ENCODE peak calls at places on chromosomes 11 and 22, in six cellular contexts. W is tibial artery, S is upper lobe of right lung, M is cardiac muscle cell, U is Karpas-422, X is brain microvascular endothelial cell. G is an unnamed sample. For H3K27me3, the result is how much of the 10 kb centered on the place peaks cover.

GRCh38 chr11:10931761-10932700 is 74.2 kb upstream of the ZBED5 start:
- DNase-seq in M (peak), W (peak), S (peak), U (no peak), X (peak), G (no peak)

GRCh38 chr11:86499723-86500129 is 125.0 kb downstream of the CCDC81 start:
- DNase-seq in W (no peak), U (no peak), S (no peak), X (no peak), M (no peak), G (no peak)

GRCh38 chr11:27976262-27976661 is 131.7 kb downstream of the KIF18A start:
- DNase-seq in W (no peak), X (no peak), M (peak), U (no peak), S (no peak), G (no peak)

GRCh38 chr11:120086651-120087050 is 51.3 kb downstream of the TRIM29 start:
- DNase-seq in U (no peak), S (peak), X (no peak), W (no peak), M (no peak), G (no peak)

GRCh38 chr22:29032584-29032983 is 29.0 kb downstream of the C22orf31 start:
- DNase-seq in S (no peak), X (no peak), W (no peak), M (no peak), U (no peak), G (no peak)

GRCh38 chr11:61091373-61092279 is 10.7 kb upstream of the CD5 start:
- DNase-seq in X (peak), U (no peak), M (peak), W (peak), S (no peak), G (no peak)

GRCh38 chr11:66820381-66820780 is 22.9 kb upstream of the RCE1 start:
- DNase-seq in X (no peak), U (no peak), W (no peak), S (no peak), M (no peak), G (no peak)

GRCh38 chr11:34566209-34566551 is 52.6 kb upstream of the ELF5 start:
- DNase-seq in W (no peak), U (no peak), S (no peak), X (no peak), M (no peak), G (no peak)

GRCh38 chr11:7596975-7597391 is 76.3 kb downstream of the CYB5R2 start:
- DNase-seq in X (no peak), U (no peak), M (no peak), W (no peak), S (no peak), G (no peak)

GRCh38 chr11:705646-706438 is at the start of gene EPS8L2:
- DNase-seq in X (no peak), S (peak), W (peak), U (no peak), M (no peak), G (no peak)

GRCh38 chr22:30435674-30436126 is 10.1 kb downstream of the MTFP1 start:
- DNase-seq in W (no peak), U (peak), X (no peak), M (no peak), S (no peak), G (peak)

GRCh38 chr11:92401507-92401906 is 176.9 kb downstream of the FAT3 start:
- DNase-seq in M (no peak), W (no peak), S (no peak), U (no peak), X (no peak), G (no peak)

GRCh38 chr22:25791556-25791955 is 49.6 kb downstream of the MYO18B start:
- DNase-seq in S (no peak), X (no peak), U (no peak), W (no peak), M (no peak), G (no peak)

GRCh38 chr11:33936745-33937612 is 45.1 kb upstream of the LMO2 start:
- DNase-seq in M (peak), X (peak), U (no peak), W (peak), S (no peak), G (no peak)

GRCh38 chr11:62611705-62612365 is 740 bp downstream of the EML3 start:
- DNase-seq in U (peak), X (no peak), S (peak), W (peak), M (peak), G (no peak)

GRCh38 chr11:29124436-29124835 is 892.4 kb downstream of the KCNA4 start:
- DNase-seq in W (no peak), U (no peak), S (no peak), M (no peak), X (no peak), G (no peak)

GRCh38 chr11:12801976-12802375 is 127.8 kb downstream of the TEAD1 start:
- DNase-seq in X (no peak), M (no peak), S (no peak), W (no peak), U (no peak), G (no peak)

GRCh38 chr22:22955866-22956535 is 68.4 kb downstream of the IGLL5 start:
- DNase-seq in S (peak), X (peak), W (no peak), M (peak), U (peak), G (peak)

GRCh38 chr11:6353367-6353987 is 33.2 kb upstream of the CAVIN3 start:
- DNase-seq in X (peak), W (peak), S (no peak), U (peak), M (peak), G (peak)

GRCh38 chr22:48742556-48743343 is 1084.9 kb downstream of the BRD1 start:
- DNase-seq in U (no peak), S (no peak), X (no peak), M (no peak), W (peak), G (no peak)

DNA sequence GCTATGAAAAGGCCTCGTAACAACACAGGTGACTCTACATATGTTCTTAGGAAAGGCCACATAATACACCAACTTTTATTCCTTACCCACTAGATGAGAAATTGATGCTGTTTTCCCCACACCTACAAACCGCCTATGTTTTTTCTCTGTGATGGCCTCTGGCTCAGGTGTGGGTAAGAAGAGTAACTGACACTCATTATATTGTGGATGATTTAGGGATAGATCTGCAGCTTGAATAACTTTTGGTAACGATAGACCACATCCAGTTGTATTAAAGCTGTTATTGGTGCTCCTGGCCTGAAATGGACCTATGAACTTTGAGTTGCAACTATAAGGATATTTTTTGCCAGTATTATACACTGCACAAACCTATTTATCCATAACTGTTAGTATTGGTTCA is 3.6 kb downstream of the LDHA start:
- DNase-seq in X (no peak), M (no peak), S (no peak), U (peak), W (no peak), G (no peak)
- H3K4me3 ChIP-seq in X (no peak), M (no peak), S (no peak), U (no peak), W (no peak), G (no peak)

DNA sequence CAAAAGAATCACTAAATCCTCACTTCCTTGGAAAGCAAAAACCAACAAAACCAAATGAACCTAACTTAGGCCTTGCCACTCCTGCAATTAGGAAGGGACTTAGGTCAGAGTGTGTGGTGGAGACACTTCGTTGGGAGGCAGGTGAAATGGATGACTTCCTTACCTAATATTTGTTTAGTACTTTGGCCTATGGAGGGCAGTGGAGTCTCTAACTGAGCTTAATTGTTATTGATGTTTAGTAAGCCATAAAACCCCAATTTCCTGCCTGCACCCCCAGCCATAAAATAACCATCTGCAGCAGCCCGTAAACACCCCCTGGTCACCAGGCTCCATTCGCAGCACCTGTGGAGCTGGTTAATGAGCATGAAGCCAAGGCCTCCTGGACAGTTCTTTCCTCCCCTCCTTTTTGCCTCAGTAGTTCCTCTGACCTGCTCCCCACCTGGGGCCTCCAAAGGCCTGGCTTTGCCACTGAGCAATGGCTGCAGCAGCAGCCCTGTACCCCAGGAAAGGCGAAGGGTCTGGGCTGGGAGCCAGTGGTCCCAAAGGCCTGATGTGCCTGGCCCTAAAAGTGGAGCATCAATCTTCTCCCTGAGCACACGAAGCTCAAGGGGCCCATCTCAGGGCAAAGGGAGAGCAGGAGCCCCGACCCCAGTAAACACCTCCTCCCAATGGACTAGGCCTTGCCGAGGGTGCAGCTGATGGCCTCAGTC is 15.6 kb upstream of the SYT13 start:
- DNase-seq in U (no peak), X (no peak), S (no peak), W (no peak), M (no peak), G (no peak)
- H3K27me3 ChIP-seq in U (under half), X (under half), S (under half), W (under half), M (under half), G (under half)

GRCh38 chr11:9057888-9058287 is 33.5 kb downstream of the SCUBE2 start:
- DNase-seq in X (no peak), W (no peak), U (no peak), S (no peak), M (no peak), G (no peak)

GRCh38 chr11:9065614-9066431 is 25.6 kb downstream of the SCUBE2 start:
- DNase-seq in X (no peak), W (no peak), M (peak), S (no peak), U (no peak), G (no peak)

GRCh38 chr11:9066432-9066925 is 24.9 kb downstream of the SCUBE2 start:
- DNase-seq in U (no peak), M (no peak), S (no peak), X (no peak), W (no peak), G (no peak)

GRCh38 chr11:9060700-9061111 is 30.7 kb downstream of the SCUBE2 start:
- DNase-seq in X (no peak), M (no peak), S (no peak), W (no peak), U (peak), G (no peak)

DNA sequence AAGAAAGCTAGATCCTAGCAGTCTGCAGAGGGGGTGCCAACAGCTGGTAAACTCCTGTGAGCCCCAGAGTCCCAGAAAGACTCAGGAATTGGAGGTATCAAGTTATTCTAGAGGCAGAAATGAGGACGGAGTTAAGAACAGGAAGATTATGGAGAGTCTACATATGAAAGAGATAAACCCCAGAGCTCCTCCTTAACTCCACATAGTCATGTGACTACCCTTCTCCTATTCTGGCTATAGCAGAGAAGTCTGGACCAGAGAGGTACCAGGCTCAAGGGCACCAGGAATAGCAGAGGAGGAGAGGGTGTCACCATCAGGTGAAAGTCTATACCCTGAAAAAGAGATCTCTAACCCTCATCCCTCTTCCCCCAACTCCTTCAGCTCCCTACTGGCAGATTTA is 29.6 kb downstream of the SCUBE2 start:
- DNase-seq in S (no peak), U (no peak), X (no peak), M (no peak), W (no peak), G (no peak)
- H3K4me3 ChIP-seq in S (no peak), U (no peak), X (no peak), M (no peak), W (no peak), G (no peak)

GRCh38 chr22:44615602-44616180 is 86.3 kb upstream of the PRR5 start:
- DNase-seq in X (no peak), U (no peak), W (no peak), S (no peak), M (no peak), G (no peak)

GRCh38 chr22:44617828-44618227 is 84.2 kb upstream of the PRR5 start:
- DNase-seq in X (no peak), S (no peak), U (no peak), W (no peak), M (no peak), G (no peak)

GRCh38 chr22:44618400-44618799 is 83.6 kb upstream of the PRR5 start:
- DNase-seq in W (no peak), X (no peak), M (no peak), S (no peak), U (no peak), G (no peak)

GRCh38 chr22:44616461-44616860 is 85.5 kb upstream of the PRR5 start:
- DNase-seq in W (no peak), U (no peak), X (no peak), M (no peak), S (no peak), G (no peak)

DNA sequence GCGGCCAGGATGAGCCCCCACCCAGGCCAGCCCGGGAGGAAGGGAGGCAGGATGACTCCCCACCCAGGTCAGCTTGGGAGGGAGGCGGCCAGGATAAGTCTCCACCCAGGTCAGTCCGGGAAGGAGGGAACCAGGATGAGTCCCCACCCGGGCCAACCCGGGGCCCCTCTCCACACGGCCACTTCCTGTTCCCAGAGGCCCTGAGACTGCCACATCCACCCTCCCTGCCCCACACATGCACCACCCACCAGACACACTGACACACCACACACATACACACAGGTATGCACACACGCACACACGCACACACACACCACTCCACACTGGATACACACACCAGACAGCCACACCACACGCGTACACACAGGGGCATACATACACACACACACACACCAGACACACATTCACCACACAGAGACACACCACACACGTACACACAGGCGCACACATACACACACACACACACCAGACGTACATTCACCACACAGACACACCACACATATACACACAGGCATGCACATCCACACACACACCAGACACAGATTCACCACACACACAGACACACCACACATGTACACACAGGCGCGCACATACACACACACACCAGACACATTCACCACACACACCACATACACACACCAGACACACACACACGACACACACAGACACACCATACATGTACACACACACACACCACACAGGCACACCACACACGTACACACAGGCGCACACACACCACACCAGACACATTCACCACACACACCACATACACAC is 84.9 kb upstream of the PRR5 start:
- DNase-seq in S (no peak), X (no peak), W (no peak), M (no peak), U (no peak), G (no peak)
- H3K27me3 ChIP-seq in S (under half), X (under half), W (half or more), M (under half), U (under half), G (under half)

GRCh38 chr11:128731041-128731663 is 37.3 kb downstream of the FLI1 start:
- DNase-seq in U (no peak), X (no peak), S (no peak), M (no peak), W (no peak), G (peak)

GRCh38 chr11:128735935-128736610 is 42.2 kb downstream of the FLI1 start:
- DNase-seq in M (no peak), X (no peak), U (no peak), W (no peak), S (no peak), G (no peak)

GRCh38 chr11:128732471-128733277 is 38.8 kb downstream of the FLI1 start:
- DNase-seq in S (no peak), M (no peak), U (no peak), X (no peak), W (no peak), G (no peak)

GRCh38 chr11:128734439-128735224 is 40.8 kb downstream of the FLI1 start:
- DNase-seq in S (peak), M (no peak), W (no peak), X (no peak), U (no peak), G (no peak)

GRCh38 chr11:128733440-128734115 is 39.7 kb downstream of the FLI1 start:
- DNase-seq in M (no peak), W (no peak), U (no peak), S (no peak), X (peak), G (no peak)
- H3K4me3 ChIP-seq in M (no peak), W (no peak), U (peak), S (no peak), X (no peak), G (peak)

GRCh38 chr11:2147391-2147790 is 8.2 kb upstream of the IGF2 start:
- DNase-seq in U (no peak), S (no peak), M (no peak), W (no peak), X (no peak), G (no peak)
- H3K27me3 ChIP-seq in U (under half), S (half or more), M (half or more), W (half or more), X (half or more), G (under half)

DNA sequence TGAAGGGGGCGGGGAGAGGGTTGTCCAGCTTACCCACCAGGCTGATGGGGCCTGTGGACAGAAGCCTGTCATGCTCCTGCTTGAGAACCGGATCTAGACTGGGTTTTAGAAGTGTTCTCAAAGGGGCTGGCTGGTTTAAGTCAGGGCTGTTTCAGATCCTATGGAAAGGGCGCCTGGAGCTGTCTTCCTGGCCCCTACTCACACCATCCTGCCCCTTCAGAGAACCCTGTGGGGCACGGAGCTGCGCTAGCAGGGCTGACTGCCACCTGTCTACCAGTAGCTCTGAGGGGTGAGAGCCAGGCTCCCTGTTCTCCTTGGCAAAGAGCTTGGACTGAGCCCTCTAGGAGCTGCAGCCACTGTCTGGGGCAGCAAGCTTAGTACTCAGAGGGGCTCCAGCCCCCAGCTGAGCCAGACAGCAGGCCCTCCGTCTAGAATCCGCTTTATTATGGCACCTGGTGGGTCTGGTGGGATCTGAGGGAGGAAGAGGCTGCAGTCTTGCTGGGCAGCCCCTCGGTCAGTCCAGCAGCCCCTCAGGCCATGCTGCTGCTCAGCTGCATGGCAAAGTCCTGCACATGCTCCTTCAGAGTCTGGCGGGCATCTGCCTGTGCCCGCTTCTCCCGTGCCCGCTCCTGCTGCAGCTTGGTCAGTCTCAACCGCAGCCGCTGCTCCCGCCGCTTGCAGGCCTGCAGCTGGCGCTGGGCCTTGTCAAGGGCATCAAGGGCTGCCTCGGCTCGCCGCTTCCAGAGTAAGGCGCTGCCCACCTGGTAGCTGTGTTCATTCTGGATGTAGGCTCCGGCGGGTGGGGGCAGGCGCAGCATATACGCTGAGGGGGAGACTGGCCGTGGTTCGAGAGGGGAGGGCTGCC is 2.3 kb downstream of the THAP7 start:
- DNase-seq in S (no peak), M (no peak), W (no peak), U (no peak), X (no peak), G (no peak)
- H3K4me3 ChIP-seq in S (peak), M (no peak), W (no peak), U (peak), X (no peak), G (peak)